ENCODE peak calls at places on chromosome 5, in eight cellular contexts. S is astrocyte of the spinal cord, H is IMR-90, P is breast epithelium, L is endodermal cell, M is stomach, B is sigmoid colon, O is tibial nerve. A is an unnamed sample.

GRCh38 chr5:147479949-147480348 is 29.9 kb downstream of the DPYSL3 start:
- DNase-seq in O (no peak), B (no peak), H (peak), M (no peak), L (no peak), P (no peak), S (peak), A (no peak)

GRCh38 chr5:95924720-95925119 is 36.9 kb downstream of the ELL2 start:
- DNase-seq in B (no peak), L (no peak), O (no peak), P (no peak), H (peak), M (no peak), S (no peak), A (peak)

GRCh38 chr5:80343067-80343466 is 23.3 kb downstream of the SPZ1 start:
- DNase-seq in H (peak), L (no peak), S (no peak), P (no peak), B (no peak), M (no peak), O (no peak), A (no peak)

GRCh38 chr5:77218263-77218662 is 7.8 kb downstream of the PDE8B start:
- DNase-seq in O (no peak), L (no peak), P (no peak), M (no peak), B (no peak), S (no peak), H (no peak), A (peak)

GRCh38 chr5:154727361-154727760 is 27.8 kb upstream of the LARP1 start:
- DNase-seq in M (no peak), O (no peak), H (no peak), B (no peak), L (no peak), P (no peak), S (no peak), A (no peak)

GRCh38 chr5:95617057-95617456 is 2.8 kb upstream of the GPR150 start:
- DNase-seq in M (no peak), P (no peak), B (no peak), L (no peak), H (peak), S (peak), O (no peak), A (peak)

GRCh38 chr5:156920861-156921431 is 42.1 kb downstream of the TIMD4 start:
- DNase-seq in H (no peak), M (no peak), O (no peak), P (no peak), S (no peak), L (no peak), B (no peak), A (no peak)

GRCh38 chr5:137888875-137889759 is at the start of gene PKD2L2:
- DNase-seq in B (peak), L (peak), S (peak), O (peak), P (peak), M (peak), H (peak), A (peak)

GRCh38 chr5:167049043-167049663 is 1242.3 kb upstream of the WWC1 start:
- DNase-seq in L (peak), P (no peak), S (peak), B (no peak), M (peak), O (peak), H (no peak), A (peak)

GRCh38 chr5:179731791-179732411 is 721 bp upstream of the MAML1 start:
- DNase-seq in M (no peak), O (no peak), P (no peak), B (peak), L (peak), H (peak), S (no peak), A (peak)

GRCh38 chr5:35151151-35151920 is 79.0 kb downstream of the PRLR start:
- DNase-seq in M (no peak), B (no peak), O (no peak), S (no peak), L (no peak), P (no peak), H (peak), A (peak)

GRCh38 chr5:163596536-163596935 is 91.1 kb downstream of the MAT2B start:
- DNase-seq in S (no peak), H (no peak), L (no peak), M (no peak), P (no peak), B (no peak), O (no peak), A (no peak)

GRCh38 chr5:149832636-149833035 is 102.5 kb downstream of the PPARGC1B start:
- DNase-seq in M (no peak), H (no peak), P (no peak), B (no peak), O (no peak), S (no peak), L (no peak), A (no peak)

GRCh38 chr5:329106-329757 is 7.7 kb downstream of the AHRR start:
- DNase-seq in P (no peak), M (no peak), S (no peak), H (peak), B (no peak), L (no peak), O (no peak), A (no peak)

GRCh38 chr5:32390819-32391591 is 53.5 kb downstream of the ZFR start:
- DNase-seq in B (no peak), S (peak), H (peak), M (no peak), P (no peak), O (no peak), L (no peak), A (peak)

GRCh38 chr5:34652916-34653315 is 3.2 kb upstream of the RAI14 start:
- DNase-seq in B (no peak), P (no peak), O (no peak), M (no peak), S (peak), L (no peak), H (peak), A (peak)

GRCh38 chr5:149485655-149486615 is 65.3 kb downstream of the CSNK1A1 start:
- DNase-seq in P (peak), L (no peak), B (peak), S (peak), M (peak), O (no peak), H (peak), A (peak)

GRCh38 chr5:76532061-76532460 is 91.1 kb downstream of the F2RL2 start:
- DNase-seq in B (no peak), S (no peak), P (no peak), H (no peak), M (no peak), O (no peak), L (no peak), A (no peak)

GRCh38 chr5:5017827-5018559 is 122.1 kb upstream of the ADAMTS16 start:
- DNase-seq in L (no peak), O (no peak), P (no peak), M (no peak), H (no peak), S (peak), B (no peak), A (no peak)

GRCh38 chr5:123700624-123701023 is 188.6 kb downstream of the CSNK1G3 start:
- DNase-seq in B (no peak), S (peak), P (no peak), O (no peak), M (no peak), L (no peak), H (peak), A (peak)

GRCh38 chr5:84433461-84433860 is 48.8 kb upstream of the EDIL3 start:
- DNase-seq in L (no peak), O (no peak), H (peak), B (no peak), S (peak), M (no peak), P (no peak), A (peak)

GRCh38 chr5:152634596-152634995 is 229.5 kb upstream of the NMUR2 start:
- DNase-seq in M (no peak), O (no peak), L (peak), P (no peak), S (no peak), H (no peak), B (no peak), A (no peak)

GRCh38 chr5:101977729-101978345 is 318.2 kb downstream of the SLCO4C1 start:
- DNase-seq in H (peak), B (no peak), L (no peak), M (no peak), O (no peak), P (no peak), S (peak), A (peak)

GRCh38 chr5:151684690-151685361 is 1.9 kb downstream of the SPARC start:
- DNase-seq in L (peak), H (peak), S (peak), O (no peak), P (no peak), B (peak), M (no peak), A (peak)

GRCh38 chr5:4651811-4652565 is 488.1 kb upstream of the ADAMTS16 start:
- DNase-seq in S (no peak), M (no peak), H (no peak), O (no peak), P (no peak), L (no peak), B (no peak), A (no peak)

GRCh38 chr5:167453518-167454020 is 837.9 kb upstream of the WWC1 start:
- DNase-seq in M (no peak), S (peak), B (no peak), H (no peak), P (no peak), L (no peak), O (no peak), A (peak)

GRCh38 chr5:17340816-17341215 is 123.4 kb downstream of the BASP1 start:
- DNase-seq in L (no peak), H (peak), M (no peak), P (no peak), B (no peak), S (peak), O (no peak), A (peak)

GRCh38 chr5:56711191-56711590 is 104.2 kb upstream of the MAP3K1 start:
- DNase-seq in B (no peak), O (no peak), L (no peak), M (no peak), P (no peak), H (peak), S (peak), A (peak)

GRCh38 chr5:91794856-91795548 is 411.9 kb upstream of the ARRDC3 start:
- DNase-seq in S (no peak), O (no peak), H (no peak), M (no peak), L (no peak), B (no peak), P (no peak), A (no peak)

GRCh38 chr5:172920447-172920849 is 38.8 kb upstream of the RPL26L1 start:
- DNase-seq in H (peak), S (peak), O (no peak), P (no peak), B (peak), L (peak), M (no peak), A (no peak)

GRCh38 chr5:155616779-155617392 is 603.3 kb downstream of the KIF4B start:
- DNase-seq in B (no peak), M (peak), P (no peak), S (no peak), O (no peak), H (no peak), L (peak), A (no peak)

GRCh38 chr5:77679791-77680190 is 41.3 kb upstream of the OTP start:
- DNase-seq in O (no peak), L (no peak), S (no peak), B (no peak), M (no peak), H (peak), P (no peak), A (peak)

DNA sequence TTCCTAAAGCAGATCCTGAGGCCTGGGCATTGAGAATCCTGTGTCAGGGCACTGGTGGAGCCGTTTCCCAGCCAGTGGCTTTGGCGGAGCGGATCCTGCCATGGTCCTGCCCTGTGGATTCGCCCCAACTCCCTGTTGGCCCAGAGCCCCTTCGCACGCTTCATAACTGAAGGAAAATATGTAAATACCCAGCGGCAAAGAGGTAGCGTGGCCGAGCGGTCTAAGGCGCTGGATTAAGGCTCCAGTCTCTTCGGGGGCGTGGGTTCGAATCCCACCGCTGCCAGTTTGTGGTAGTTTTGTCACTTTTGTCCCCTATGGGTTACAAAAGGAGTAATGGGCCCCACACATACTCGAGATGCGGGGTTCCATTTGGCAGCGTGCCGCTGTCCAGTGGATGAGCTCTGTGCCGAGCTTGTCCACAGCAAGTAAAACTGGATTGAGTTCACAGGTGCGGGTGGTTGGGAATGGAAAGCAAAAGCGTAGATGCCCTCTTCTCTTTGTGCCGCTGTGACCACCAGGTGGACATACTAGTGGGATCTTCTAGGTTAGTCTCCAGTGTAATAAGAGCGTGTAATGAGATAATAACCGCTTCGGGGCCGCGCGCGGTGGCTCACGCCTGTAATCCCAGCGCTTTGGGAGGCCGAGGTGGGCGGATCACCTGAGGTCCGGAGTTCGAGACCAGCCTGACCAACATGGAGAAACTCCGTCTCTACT is 17.3 kb downstream of the TRIM7 start:
- DNase-seq in H (peak), O (peak), B (peak), S (peak), M (peak), L (peak), P (peak), A (peak)
- TF ChIP-seq CTCF in H (peak), O (peak), B (no peak), S (peak), M (no peak), L (peak), P (no peak), A (peak)

GRCh38 chr5:170634236-170634990 is 130.6 kb downstream of the KCNIP1 start:
- DNase-seq in P (no peak), O (no peak), L (peak), H (no peak), M (no peak), S (no peak), B (peak), A (no peak)
- H3K4me3 ChIP-seq in P (no peak), O (peak), L (peak), H (no peak), M (no peak), S (no peak), B (no peak), A (no peak)

GRCh38 chr5:3277590-3278196 is 317.9 kb upstream of the IRX1 start:
- DNase-seq in P (no peak), L (peak), O (no peak), S (no peak), M (no peak), H (no peak), B (no peak), A (no peak)
- TF ChIP-seq CTCF in P (no peak), L (peak), O (no peak), S (no peak), M (no peak), H (no peak), B (no peak), A (no peak)

GRCh38 chr5:37208883-37209808 is 40.0 kb downstream of the CPLANE1 start:
- DNase-seq in O (no peak), L (no peak), B (no peak), M (no peak), H (peak), P (no peak), S (peak), A (peak)
- H3K4me3 ChIP-seq in O (peak), L (no peak), B (no peak), M (peak), H (peak), P (peak), S (peak), A (peak)

GRCh38 chr5:66987949-66988838 is 208.4 kb downstream of the CD180 start:
- DNase-seq in H (peak), O (no peak), M (no peak), L (no peak), B (no peak), S (peak), P (no peak), A (peak)
- TF ChIP-seq CTCF in H (peak), O (peak), M (peak), L (peak), B (peak), S (peak), P (peak), A (peak)

GRCh38 chr5:170861855-170862766 is at the start of gene RANBP17:
- DNase-seq in L (peak), P (no peak), H (peak), S (peak), B (peak), M (peak), O (no peak), A (peak)
- H3K4me3 ChIP-seq in L (peak), P (peak), H (peak), S (peak), B (peak), M (peak), O (peak), A (peak)

GRCh38 chr5:170432669-170433068 is 43.5 kb upstream of the KCNMB1 start:
- DNase-seq in S (no peak), M (no peak), P (no peak), B (no peak), L (no peak), H (no peak), O (no peak), A (no peak)
- TF ChIP-seq CTCF in S (no peak), M (no peak), P (no peak), B (no peak), L (no peak), H (no peak), O (no peak), A (no peak)

DNA sequence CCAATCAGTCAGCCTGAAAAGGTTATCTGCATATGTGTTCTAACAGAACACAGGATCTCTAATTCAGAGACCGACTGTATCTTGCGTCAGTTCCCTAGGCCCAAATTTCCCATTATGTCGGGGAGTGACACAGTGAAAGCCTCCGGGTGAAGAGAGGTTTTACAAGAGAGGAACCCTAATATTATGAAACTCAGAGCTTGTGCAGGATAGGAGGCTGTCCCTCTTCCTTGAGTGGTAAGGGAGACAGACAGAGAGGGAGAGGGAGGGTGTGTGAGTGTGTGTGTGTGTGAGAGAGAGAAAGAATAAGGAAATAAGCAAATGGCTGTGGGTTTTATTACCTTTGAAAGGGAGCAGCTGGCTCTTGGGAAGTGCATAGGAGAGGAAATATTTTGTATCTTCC is 1.9 kb downstream of the CD14 start:
- DNase-seq in M (no peak), P (no peak), B (no peak), H (no peak), S (no peak), O (no peak), L (no peak), A (no peak)
- H3K4me3 ChIP-seq in M (peak), P (peak), B (no peak), H (no peak), S (no peak), O (peak), L (no peak), A (no peak)

GRCh38 chr5:135181653-135182052 is 147.6 kb upstream of the PITX1 start:
- DNase-seq in B (no peak), P (no peak), M (no peak), O (no peak), S (no peak), L (no peak), H (no peak), A (no peak)
- TF ChIP-seq CTCF in B (no peak), P (no peak), M (no peak), O (no peak), S (no peak), L (peak), H (no peak), A (no peak)

GRCh38 chr5:65825388-65826328 is 100.7 kb upstream of the ERBIN start:
- DNase-seq in S (no peak), L (no peak), H (no peak), M (no peak), B (no peak), O (no peak), P (no peak), A (no peak)

GRCh38 chr5:65831276-65831675 is 95.1 kb upstream of the ERBIN start:
- DNase-seq in H (no peak), L (no peak), S (no peak), O (no peak), M (no peak), P (no peak), B (no peak), A (no peak)

GRCh38 chr5:65828507-65828906 is 97.9 kb upstream of the ERBIN start:
- DNase-seq in B (no peak), M (no peak), L (no peak), S (no peak), H (peak), O (no peak), P (no peak), A (peak)

GRCh38 chr5:65830856-65831255 is 95.5 kb upstream of the ERBIN start:
- DNase-seq in O (no peak), H (no peak), P (no peak), M (no peak), B (no peak), L (no peak), S (no peak), A (no peak)

GRCh38 chr5:65828022-65828421 is 98.4 kb upstream of the ERBIN start:
- DNase-seq in H (no peak), O (no peak), S (no peak), P (no peak), B (no peak), M (no peak), L (no peak), A (no peak)
- H3K4me3 ChIP-seq in H (no peak), O (peak), S (no peak), P (no peak), B (no peak), M (no peak), L (no peak), A (no peak)